ENCODE peak calls at places on chromosomes 4 and X, in seven cellular contexts. V, I, P, G, O, X and K are unnamed samples.

GRCh38 chr4:2837904-2838496 is 5.6 kb upstream of the ADD1 start:
- DNase-seq in V (no peak), X (no peak), P (no peak), G (peak; percentile 39), I (no peak), O (no peak), K (no peak)

GRCh38 chr4:168304744-168305459 is 13.7 kb downstream of the DDX60 start:
- DNase-seq in V (no peak), O (no peak), G (peak; percentile 80), I (no peak), P (no peak), X (peak; percentile 84), K (peak; percentile 36)

GRCh38 chrX:39840141-39841126 is 257.3 kb downstream of the BCOR start:
- DNase-seq in X (no peak), I (no peak), O (no peak), G (no peak), P (no peak), V (no peak), K (no peak)

GRCh38 chrX:113260474-113260873 is 419.8 kb upstream of the AMOT start:
- DNase-seq in O (no peak), P (peak; percentile 41), V (peak; percentile 47), I (no peak), G (no peak), X (no peak), K (no peak)

GRCh38 chr4:80465238-80465637 is 129.7 kb downstream of the CFAP299 start:
- DNase-seq in I (no peak), X (no peak), G (peak; percentile 26), O (peak; percentile 29), V (peak; percentile 31), P (no peak), K (no peak)

GRCh38 chr4:109278594-109279031 is 23.8 kb downstream of the COL25A1 start:
- DNase-seq in I (no peak), G (no peak), V (no peak), O (no peak), X (peak; percentile 7), P (no peak), K (no peak)

GRCh38 chr4:170940043-170940724 is 850.4 kb upstream of the AADAT start:
- DNase-seq in P (no peak), G (no peak), X (no peak), V (peak; percentile 9), I (no peak), O (no peak), K (no peak)

GRCh38 chr4:17512973-17513665 is 1.2 kb upstream of the QDPR start:
- DNase-seq in G (no peak), X (no peak), O (no peak), V (no peak), I (no peak), P (no peak), K (no peak)

GRCh38 chrX:43676960-43677582 is 21.0 kb downstream of the MAOA start:
- DNase-seq in O (peak; percentile 35), V (peak; percentile 82), P (no peak), G (no peak), I (no peak), X (peak; percentile 89), K (peak; percentile 74)

GRCh38 chrX:12269484-12269883 is 131.2 kb downstream of the FRMPD4 start:
- DNase-seq in P (no peak), V (no peak), X (no peak), G (no peak), O (no peak), I (no peak), K (no peak)

GRCh38 chr4:119068529-119068962 is 67.1 kb upstream of the MYOZ2 start:
- DNase-seq in X (peak; percentile 27), G (peak; percentile 32), P (no peak), V (peak; percentile 60), O (no peak), I (no peak), K (peak; percentile 87)

GRCh38 chrX:134020910-134021309 is 35.5 kb upstream of the GPC3 start:
- DNase-seq in I (no peak), V (peak; percentile 60), X (no peak), P (no peak), G (no peak), O (no peak), K (peak; percentile 46)

GRCh38 chr4:8542776-8543525 is 37.2 kb upstream of the GPR78 start:
- DNase-seq in V (no peak), O (no peak), G (no peak), I (no peak), X (no peak), P (no peak), K (peak; percentile 73)

GRCh38 chr4:112938461-112939058 is 110.9 kb upstream of the ANK2 start:
- DNase-seq in G (peak; percentile 36), X (peak; percentile 65), O (peak; percentile 54), V (peak; percentile 73), P (no peak), I (no peak), K (no peak)

GRCh38 chr4:121277194-121278105 is 103.4 kb downstream of the QRFPR start:
- DNase-seq in V (peak; percentile 83), G (no peak), O (no peak), I (no peak), P (peak; percentile 57), X (no peak), K (peak; percentile 99)

GRCh38 chr4:107896158-107896645 is 35.1 kb upstream of the CYP2U1 start:
- DNase-seq in V (no peak), I (no peak), P (no peak), X (peak; percentile 83), O (no peak), G (peak; percentile 97), K (peak; percentile 73)

GRCh38 chrX:1380672-1381233 is 11.2 kb downstream of the SLC25A6 start:
- DNase-seq in I (peak; percentile 66), X (peak; percentile 26), P (peak; percentile 52), V (peak; percentile 53), G (no peak), O (no peak), K (no peak)

GRCh38 chr4:78654809-78655208 is 103.2 kb downstream of the ANXA3 start:
- DNase-seq in G (peak; percentile 58), X (no peak), I (no peak), O (no peak), V (no peak), P (no peak), K (no peak)

GRCh38 chrX:44980883-44981282 is 107.9 kb downstream of the KDM6A start:
- DNase-seq in O (no peak), I (no peak), G (no peak), V (no peak), X (no peak), P (no peak), K (no peak)

GRCh38 chr4:13484749-13485345 is 707 bp upstream of the RAB28 start:
- DNase-seq in P (no peak), G (peak; percentile 58), X (peak; percentile 68), V (no peak), O (no peak), I (no peak), K (peak; percentile 62)

GRCh38 chr4:127732623-127733199 is 2.5 kb downstream of the SLC25A31 start:
- DNase-seq in P (no peak), V (peak; percentile 60), G (peak; percentile 60), I (no peak), O (peak; percentile 29), X (peak; percentile 61), K (peak; percentile 84)

GRCh38 chrX:21963736-21964135 is 23.2 kb downstream of the SMS start:
- DNase-seq in O (no peak), V (no peak), I (no peak), P (no peak), X (peak; percentile 42), G (peak; percentile 44), K (no peak)

DNA sequence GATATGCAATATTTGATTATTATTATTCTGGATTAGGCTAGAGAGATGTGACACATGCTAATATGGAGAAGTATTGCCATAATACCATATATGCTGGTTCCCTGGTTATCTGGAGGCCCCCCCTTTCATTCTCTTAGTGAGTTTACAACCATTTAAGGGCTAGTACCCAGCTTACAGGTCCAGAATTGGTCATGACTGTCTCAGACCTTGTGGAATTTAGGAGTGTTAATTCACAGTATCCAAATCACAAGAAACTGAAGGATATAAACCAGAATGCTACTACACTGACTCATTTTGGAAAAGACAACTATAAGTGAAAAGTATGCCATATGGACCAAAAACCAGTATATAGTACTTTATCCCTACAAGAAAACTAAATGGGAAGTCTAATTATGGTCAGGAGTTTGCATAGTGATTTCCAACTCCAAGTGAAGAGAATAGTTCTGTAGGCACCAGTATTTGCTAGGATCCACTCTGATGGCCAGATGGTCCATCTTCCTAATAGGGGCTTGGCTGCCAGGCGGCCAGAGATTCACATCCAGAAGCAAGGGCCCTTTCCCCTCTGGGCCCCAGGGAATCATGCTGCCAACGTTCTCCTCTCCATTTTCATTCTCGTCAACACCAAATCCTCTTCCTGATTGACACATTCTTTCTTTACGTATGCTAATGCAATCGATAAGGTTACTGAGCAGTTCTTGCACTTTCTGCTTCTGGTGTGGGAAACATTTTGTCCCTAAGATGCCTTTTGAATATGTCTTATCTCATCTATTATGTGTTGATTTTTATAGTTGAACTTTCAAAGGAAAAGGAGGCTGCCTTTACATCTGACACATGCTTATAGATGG is 123.6 kb downstream of the SHROOM3 start:
- DNase-seq in X (no peak), P (peak; percentile 38), O (no peak), V (peak; percentile 61), G (peak; percentile 74), I (no peak), K (no peak)
- H3K18ac ChIP-seq in X (no peak overlapping the region), P (no peak overlapping the region), O (no peak overlapping the region), V (no peak overlapping the region), G (peak overlapping the region; percentile 86), I (peak overlapping the region; percentile 21), K (no peak overlapping the region)

GRCh38 chr4:100348472-100348871 is 158.2 kb upstream of the DDIT4L start:
- DNase-seq in O (no peak), V (no peak), P (no peak), I (no peak), X (peak; percentile 67), G (peak; percentile 88), K (peak; percentile 71)
- H2AK5ac ChIP-seq in O (no peak overlapping the region), V (no peak overlapping the region), P (no peak overlapping the region), I (no peak overlapping the region), X (no peak overlapping the region), G (no peak overlapping the region), K (no peak overlapping the region)

DNA sequence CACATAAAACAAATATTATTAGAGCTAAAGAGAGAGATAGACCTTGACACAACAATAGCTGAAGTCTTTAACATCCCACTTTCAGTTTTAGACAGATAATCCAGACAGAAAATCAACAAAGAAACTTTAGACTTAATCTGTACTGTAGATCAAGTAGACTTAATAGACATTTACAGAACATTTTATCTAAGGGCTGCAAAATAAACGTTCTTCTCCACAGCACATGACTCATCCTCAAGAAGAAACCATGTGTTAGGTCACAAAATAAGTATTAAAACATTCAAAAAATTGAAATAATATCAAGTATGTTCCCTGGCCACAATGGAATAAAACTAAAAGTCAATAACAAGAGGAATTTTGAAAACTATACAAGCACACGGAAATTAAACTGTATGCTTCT is 1510.3 kb upstream of the PCDH10 start:
- DNase-seq in X (peak; percentile 9), V (no peak), I (no peak), G (peak; percentile 1), O (no peak), P (no peak), K (no peak)
- H2BK120ac ChIP-seq in X (no peak overlapping the region), V (no peak overlapping the region), I (no peak overlapping the region), G (no peak overlapping the region), O (no peak overlapping the region), P (no peak overlapping the region), K (no peak overlapping the region)

DNA sequence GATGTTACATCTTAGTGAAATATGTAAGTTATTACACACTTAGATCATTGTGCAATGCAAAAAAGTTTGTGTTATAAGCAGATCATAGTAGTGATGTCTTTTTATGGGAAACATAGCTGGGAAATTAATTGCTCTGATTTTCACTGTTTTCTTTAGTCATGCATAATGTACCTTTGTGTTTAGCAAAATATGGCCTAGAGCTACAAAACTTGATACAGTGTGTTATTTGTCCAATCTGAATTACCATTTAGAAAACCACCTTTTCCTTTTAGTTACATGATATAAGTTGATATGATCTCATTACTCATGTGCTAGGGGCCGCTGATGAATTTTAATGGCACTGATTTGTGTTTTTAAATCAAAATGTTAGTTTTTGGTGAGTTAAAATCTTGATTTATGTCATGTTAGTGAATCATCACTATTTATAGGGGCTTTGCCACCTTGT is 2.0 kb downstream of the BMPR1B start:
- DNase-seq in X (no peak), G (no peak), I (no peak), V (no peak), O (no peak), P (no peak), K (no peak)
- H3K18ac ChIP-seq in X (no peak overlapping the region), G (no peak overlapping the region), I (no peak overlapping the region), V (no peak overlapping the region), O (no peak overlapping the region), P (no peak overlapping the region), K (no peak overlapping the region)